ENCODE peak calls at places on chromosomes 5 and 9, in five cellular contexts. R is naive thymus-derived CD4-positive, alpha-beta T cell; F is RCC 7860; S is SW480; D is fibroblast of lung. U is an unnamed sample.

GRCh38 chr5:131959136-131959535 is 13.7 kb upstream of the MEIKIN start:
- DNase-seq in R (no peak), F (no peak), S (no peak), D (no peak), U (no peak)

GRCh38 chr5:72387985-72388384 is 67.8 kb downstream of the PTCD2 start:
- DNase-seq in R (no peak), F (peak; percentile 71), S (peak; percentile 42), D (peak; percentile 69), U (peak; percentile 59)

GRCh38 chr5:109863752-109864151 is 174.0 kb downstream of the MAN2A1 start:
- DNase-seq in R (no peak), F (no peak), S (no peak), D (peak; percentile 40), U (no peak)

GRCh38 chr9:109213300-109214121 is 46.5 kb upstream of the FRRS1L start:
- DNase-seq in R (no peak), F (no peak), S (no peak), D (no peak), U (no peak)

GRCh38 chr5:58868931-58869330 is 286.1 kb downstream of the RAB3C start:
- DNase-seq in R (no peak), F (no peak), S (no peak), D (no peak), U (no peak)

GRCh38 chr5:66307647-66308257 is 163.7 kb downstream of the SREK1 start:
- DNase-seq in R (peak; percentile 58), F (peak; percentile 30), S (peak; percentile 66), D (peak; percentile 80), U (peak; percentile 60)

GRCh38 chr5:127673401-127673800 is 24.5 kb downstream of the CTXN3 start:
- DNase-seq in R (no peak), F (no peak), S (no peak), D (no peak), U (no peak)

GRCh38 chr5:148452499-148453193 is 68.9 kb downstream of the FBXO38 start:
- DNase-seq in R (no peak), F (no peak), S (no peak), D (no peak), U (no peak)

GRCh38 chr9:78035369-78035993 is 3.9 kb upstream of the GNAQ start:
- DNase-seq in R (peak; percentile 76), F (peak; percentile 70), S (peak; percentile 78), D (peak; percentile 88), U (peak; percentile 65)

GRCh38 chr5:150069619-150070276 is 16.6 kb downstream of the CSF1R start:
- DNase-seq in R (no peak), F (no peak), S (no peak), D (no peak), U (no peak)

GRCh38 chr5:89301572-89302025 is 418.6 kb upstream of the MEF2C start:
- DNase-seq in R (no peak), F (no peak), S (no peak), D (no peak), U (no peak)

GRCh38 chr5:57298985-57299491 is 125.2 kb downstream of the GPBP1 start:
- DNase-seq in R (peak; percentile 78), F (peak; percentile 40), S (peak; percentile 83), D (peak; percentile 90), U (peak; percentile 47)

GRCh38 chr5:141356133-141356532 is 1.3 kb downstream of the PCDHGA4 start:
- DNase-seq in R (no peak), F (no peak), S (no peak), D (no peak), U (no peak)

GRCh38 chr5:109413463-109413862 is 3.7 kb upstream of the PJA2 start:
- DNase-seq in R (no peak), F (no peak), S (peak; percentile 27), D (peak; percentile 81), U (peak; percentile 16)

GRCh38 chr5:133240425-133241091 is 188.7 kb downstream of the HSPA4 start:
- DNase-seq in R (no peak), F (peak; percentile 96), S (peak; percentile 99), D (peak; percentile 95), U (peak; percentile 85)

GRCh38 chr9:126399251-126399650 is 72.6 kb downstream of the MVB12B start:
- DNase-seq in R (no peak), F (no peak), S (no peak), D (no peak), U (peak; percentile 29)

GRCh38 chr9:112056986-112057385 is 118.1 kb downstream of the SUSD1 start:
- DNase-seq in R (no peak), F (no peak), S (no peak), D (no peak), U (no peak)

GRCh38 chr5:135526924-135527323 is 8.8 kb downstream of the NEUROG1 start:
- DNase-seq in R (no peak), F (no peak), S (no peak), D (no peak), U (no peak)

GRCh38 chr9:69370430-69370829 is 45.4 kb downstream of the ENTREP1 start:
- DNase-seq in R (no peak), F (peak; percentile 36), S (no peak), D (no peak), U (no peak)

GRCh38 chr5:98779264-98779877 is 5.9 kb downstream of the RGMB start:
- DNase-seq in R (no peak), F (no peak), S (no peak), D (no peak), U (no peak)

GRCh38 chr5:173680660-173681242 is 64.3 kb upstream of the BOD1 start:
- DNase-seq in R (no peak), F (no peak), S (no peak), D (no peak), U (no peak)

GRCh38 chr5:127561254-127561653 is 43.8 kb downstream of the PRRC1 start:
- DNase-seq in R (no peak), F (peak; percentile 35), S (no peak), D (peak; percentile 18), U (peak; percentile 57)